ENCODE peak calls at places on chromosomes 16 and 17, in five cellular contexts. L, A, E, K and J are unnamed samples.

GRCh38 chr16:82793550-82794244 is 166.9 kb downstream of the CDH13 start:
- DNase-seq in K (no peak), L (no peak), E (no peak), A (no peak), J (no peak)

GRCh38 chr16:56744996-56745640 is 15.2 kb downstream of the NUP93 start:
- DNase-seq in L (no peak), K (no peak), E (no peak), A (no peak), J (no peak)

GRCh38 chr17:35537569-35538209 is at the start of gene SLFN12L:
- DNase-seq in A (no peak), L (no peak), K (no peak), E (peak), J (no peak)

GRCh38 chr16:2151188-2152091 is 3.0 kb downstream of the RAB26 start:
- DNase-seq in L (no peak), E (no peak), K (peak), A (peak), J (no peak)

GRCh38 chr17:20073056-20073979 is 64.2 kb downstream of the SPECC1 start:
- DNase-seq in L (peak), A (no peak), E (peak), K (peak), J (no peak)

GRCh38 chr16:85699224-85699558 is 10.4 kb upstream of the GINS2 start:
- DNase-seq in A (no peak), L (no peak), E (no peak), K (no peak), J (peak)

GRCh38 chr17:44384281-44384822 is 5.1 kb downstream of the ITGA2B start:
- DNase-seq in E (no peak), A (no peak), K (no peak), L (peak), J (no peak)

GRCh38 chr17:9470171-9470570 is 105.4 kb downstream of the STX8 start:
- DNase-seq in K (peak), L (no peak), A (no peak), E (peak), J (no peak)

GRCh38 chr17:55620023-55620422 is 102.6 kb downstream of the TMEM100 start:
- DNase-seq in A (no peak), E (no peak), L (no peak), K (no peak), J (no peak)

GRCh38 chr17:40562841-40563370 is 2.4 kb downstream of the CCR7 start:
- DNase-seq in L (no peak), K (no peak), A (no peak), E (no peak), J (no peak)

GRCh38 chr16:28326881-28327610 is 34.7 kb downstream of the SBK1 start:
- DNase-seq in E (peak), K (peak), L (peak), A (peak), J (peak)

GRCh38 chr16:85042126-85042525 is 14.5 kb downstream of the KIAA0513 start:
- DNase-seq in L (no peak), E (no peak), A (no peak), K (no peak), J (no peak)

GRCh38 chr16:7330709-7331108 is 1.9 kb upstream of the RBFOX1 start:
- DNase-seq in L (no peak), A (no peak), K (no peak), E (no peak), J (no peak)

GRCh38 chr17:83156408-83156807 is 77.0 kb downstream of the METRNL start:
- DNase-seq in L (peak), A (no peak), E (no peak), K (no peak), J (no peak)

GRCh38 chr17:35568561-35568960 is 7.9 kb upstream of the SLFN14 start:
- DNase-seq in K (peak), L (no peak), A (peak), E (peak), J (no peak)

GRCh38 chr17:64252831-64253230 is 10.2 kb downstream of the TEX2 start:
- DNase-seq in L (no peak), E (no peak), A (no peak), K (no peak), J (no peak)

GRCh38 chr17:20010099-20010863 is 1.1 kb downstream of the SPECC1 start:
- DNase-seq in A (peak), K (peak), E (peak), L (peak), J (no peak)

GRCh38 chr17:45414997-45415881 is 17.4 kb downstream of the ARHGAP27 start:
- DNase-seq in K (no peak), L (no peak), E (no peak), A (peak), J (no peak)

GRCh38 chr17:9016941-9017552 is 4.3 kb upstream of the NTN1 start:
- DNase-seq in K (peak), L (peak), A (no peak), E (no peak), J (no peak)

DNA sequence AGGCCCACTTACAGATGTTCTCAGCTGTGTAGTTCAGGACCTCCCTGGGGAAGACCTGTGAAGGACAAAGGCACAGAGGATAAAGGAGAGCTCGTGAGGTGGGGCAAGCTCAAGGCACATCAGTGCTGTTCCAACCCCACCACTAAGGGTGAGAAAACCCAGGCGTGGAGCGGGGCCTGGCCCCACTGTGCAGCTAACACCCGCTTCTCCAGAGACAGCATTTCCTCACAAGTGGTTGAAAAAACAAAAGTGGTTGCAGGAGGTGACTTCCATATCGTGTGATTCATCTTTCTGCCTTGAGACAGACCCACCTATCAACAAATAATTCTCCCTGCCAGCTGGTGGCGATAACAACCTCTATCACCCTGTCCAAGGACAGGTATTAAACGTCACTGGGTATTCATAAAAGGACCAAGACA is 30.0 kb downstream of the SNN start:
- DNase-seq in A (peak), L (no peak), K (no peak), E (no peak), J (no peak)
- TF ChIP-seq CTCF in A (peak), L (no peak), K (no peak), E (peak), J (no peak)

GRCh38 chr16:67457611-67458010 is 23.3 kb downstream of the ATP6V0D1 start:
- DNase-seq in L (no peak), E (no peak), A (no peak), K (no peak), J (no peak)

GRCh38 chr16:67454852-67455251 is 23.9 kb downstream of the HSD11B2 start:
- DNase-seq in A (no peak), L (no peak), E (no peak), K (no peak), J (no peak)

GRCh38 chr16:67454104-67454503 is 23.2 kb downstream of the HSD11B2 start:
- DNase-seq in A (no peak), K (no peak), E (no peak), L (no peak), J (no peak)

GRCh38 chr16:67458121-67458641 is 22.8 kb downstream of the ATP6V0D1 start:
- DNase-seq in A (no peak), K (no peak), L (no peak), E (no peak), J (no peak)

DNA sequence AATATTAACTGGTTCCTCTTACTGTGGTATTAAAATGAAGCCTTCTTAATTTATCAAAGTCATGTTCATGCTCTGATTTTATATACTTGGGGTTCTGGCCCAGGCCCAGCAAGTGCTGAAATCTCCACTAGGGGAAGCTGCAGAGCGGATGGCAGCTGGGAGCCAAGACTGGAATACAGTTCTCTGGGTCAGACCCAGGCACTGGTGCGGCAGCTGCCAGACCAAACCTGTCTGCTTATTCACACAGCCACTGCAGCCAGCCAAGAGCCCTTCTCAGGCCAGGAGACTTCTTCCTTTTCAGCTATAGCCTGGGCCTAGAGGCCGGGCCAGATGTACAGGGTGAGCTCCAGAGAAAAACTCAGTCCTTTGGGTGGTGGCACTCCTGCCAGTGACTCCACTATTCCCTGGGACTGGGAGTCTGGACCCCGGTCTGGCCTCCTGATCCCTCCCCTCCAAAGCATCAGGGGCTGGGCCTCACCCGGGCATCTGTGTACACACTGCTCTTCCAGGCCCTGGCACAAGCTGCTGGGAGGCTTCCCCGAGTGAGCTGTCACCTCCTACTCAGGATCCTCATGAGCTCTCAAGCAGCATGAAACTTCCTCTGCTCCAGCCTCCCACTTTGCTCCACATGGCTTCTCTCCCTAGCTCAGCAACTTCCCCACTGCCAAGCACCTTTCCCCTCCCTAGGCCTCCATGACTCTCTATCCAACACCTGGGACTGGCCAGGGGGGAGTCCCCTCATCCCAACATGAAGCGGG is 24.4 kb downstream of the ATP6V0D1 start:
- DNase-seq in L (peak), A (peak), K (no peak), E (peak), J (no peak)
- TF ChIP-seq CTCF in L (peak), A (peak), K (peak), E (peak), J (peak)

DNA sequence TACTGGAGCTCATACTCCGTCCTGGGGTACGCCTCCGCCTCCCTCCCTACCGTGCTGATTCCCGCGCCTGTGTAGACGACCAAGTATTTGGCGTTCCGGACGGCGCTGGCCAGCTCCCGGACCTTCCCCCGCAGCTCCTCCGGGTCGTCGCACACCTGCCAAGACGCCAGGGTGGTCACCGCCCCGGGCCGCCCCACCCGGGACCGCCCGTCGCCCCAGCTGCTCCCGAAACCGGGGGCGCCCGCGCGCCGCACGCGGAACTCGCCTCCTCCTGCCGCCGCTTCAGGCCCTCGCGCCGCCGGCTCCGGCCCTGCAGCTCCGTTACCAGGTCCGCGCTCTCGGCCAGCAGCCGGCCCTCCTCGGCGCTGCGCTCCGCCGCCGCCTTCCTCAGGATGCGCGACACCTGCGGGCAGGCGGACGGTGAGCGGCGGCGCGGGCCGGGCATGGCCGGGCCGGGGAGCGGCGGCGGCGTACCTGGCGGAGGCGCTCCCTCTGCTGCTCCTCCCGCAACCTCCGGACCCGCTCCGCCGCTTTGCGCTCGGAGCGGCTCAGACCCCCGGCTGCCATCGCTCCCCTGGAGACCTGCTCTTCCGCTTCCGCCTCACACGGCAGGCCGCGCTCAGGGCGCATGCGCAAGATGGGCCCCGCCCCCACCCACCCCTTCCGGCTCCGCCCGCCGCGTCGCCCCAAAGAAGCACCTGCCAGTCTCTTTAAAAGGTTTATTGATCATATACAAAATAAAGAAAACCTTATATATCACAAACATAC is at the start of gene SIRT7:
- DNase-seq in E (peak), A (peak), K (peak), L (peak), J (peak)
- TF ChIP-seq CTCF in E (no peak), A (no peak), K (no peak), L (no peak), J (no peak)

DNA sequence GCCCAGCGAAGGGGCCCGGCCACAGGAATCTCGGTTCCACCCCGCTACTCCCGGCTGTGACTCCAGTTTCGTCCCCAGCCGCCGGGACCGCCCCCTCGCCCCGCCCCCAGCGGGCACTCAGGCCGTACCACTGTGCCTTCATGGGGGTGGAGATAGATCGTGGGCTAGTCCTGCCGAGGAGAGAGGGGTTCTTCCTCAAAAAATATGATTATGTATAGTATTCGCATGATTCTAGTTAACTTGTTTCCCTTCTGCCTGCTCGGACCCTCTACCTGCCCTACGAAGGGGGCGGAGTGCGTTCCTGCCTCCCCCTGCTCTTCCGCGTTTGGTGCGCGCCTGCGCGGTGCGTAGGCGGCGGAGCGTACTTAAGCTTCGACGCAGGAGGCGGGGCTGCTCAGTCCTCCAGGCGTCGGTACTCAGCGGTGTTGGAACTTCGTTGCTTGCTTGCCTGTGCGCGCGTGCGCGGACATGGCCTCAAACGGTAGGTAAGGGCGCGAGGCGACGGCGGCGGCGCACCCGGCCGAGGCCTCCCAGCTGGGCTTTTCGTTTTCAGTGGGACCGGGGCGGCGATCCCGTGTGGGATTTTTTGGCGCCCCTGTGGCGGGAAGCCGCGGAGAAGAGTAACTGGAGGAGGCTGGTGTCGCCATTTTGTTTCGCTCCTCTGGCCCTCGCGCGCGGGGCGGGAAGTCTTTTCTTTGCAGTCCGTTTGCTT is at the start of gene FUS:
- DNase-seq in L (peak), E (peak), K (peak), A (peak), J (peak)
- TF ChIP-seq CTCF in L (peak), E (no peak), K (no peak), A (no peak), J (no peak)

DNA sequence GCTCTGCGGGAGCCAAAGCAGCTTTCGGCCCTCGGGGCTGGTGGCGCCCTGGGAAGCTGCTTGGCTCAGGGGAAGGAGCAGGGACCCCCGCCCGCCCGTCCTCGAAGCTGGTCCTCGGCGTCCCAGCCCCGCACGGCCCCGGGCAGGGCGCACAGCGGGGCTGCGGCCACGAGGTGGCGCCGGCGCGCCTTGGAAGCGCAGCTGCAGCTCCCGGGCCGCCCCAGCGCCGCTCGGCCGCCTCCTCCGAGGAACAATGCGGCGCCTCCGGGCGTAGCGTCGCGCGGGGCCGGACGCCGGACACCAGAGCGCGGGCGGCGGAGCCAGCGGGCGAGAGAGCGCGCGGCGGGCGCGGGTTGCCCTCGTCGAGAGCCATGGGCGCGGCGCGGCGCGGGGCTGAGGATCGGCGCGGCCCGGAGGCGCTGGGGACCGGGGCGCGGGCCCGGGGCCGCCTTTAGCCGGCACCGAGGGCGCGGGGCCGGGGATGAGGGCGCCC is at the start of gene MGAT5B:
- DNase-seq in E (peak), L (peak), A (peak), K (peak), J (peak)
- TF ChIP-seq CTCF in E (peak), L (peak), A (peak), K (peak), J (peak)

GRCh38 chr17:81393684-81394376 is 1.4 kb upstream of the BAHCC1 start:
- DNase-seq in E (peak), A (peak), K (peak), L (peak), J (peak)
- TF ChIP-seq CTCF in E (no peak), A (no peak), K (no peak), L (peak), J (peak)

DNA sequence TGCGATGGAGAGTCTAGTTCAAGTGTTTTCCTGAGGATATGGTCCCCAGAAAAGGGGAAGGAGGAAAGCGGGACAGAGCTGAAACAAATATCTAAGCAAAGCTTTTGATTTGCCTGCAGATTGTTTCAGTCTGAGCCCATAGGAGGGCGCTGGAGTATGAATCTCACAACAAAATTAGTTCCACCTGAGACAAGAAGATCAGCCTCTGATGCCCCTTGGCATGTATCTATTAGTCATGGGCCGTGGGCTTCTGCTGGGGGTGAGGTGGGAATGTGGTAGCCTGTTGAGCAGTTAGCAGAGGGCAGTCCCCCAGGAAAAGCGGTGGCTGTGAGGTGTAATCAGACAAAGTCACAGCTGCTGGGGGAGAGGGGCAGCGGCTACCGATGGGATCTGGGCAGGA is 446.9 kb downstream of the CA10 start:
- DNase-seq in K (no peak), A (no peak), E (no peak), L (no peak), J (no peak)
- TF ChIP-seq CTCF in K (no peak), A (no peak), E (no peak), L (no peak), J (no peak)

DNA sequence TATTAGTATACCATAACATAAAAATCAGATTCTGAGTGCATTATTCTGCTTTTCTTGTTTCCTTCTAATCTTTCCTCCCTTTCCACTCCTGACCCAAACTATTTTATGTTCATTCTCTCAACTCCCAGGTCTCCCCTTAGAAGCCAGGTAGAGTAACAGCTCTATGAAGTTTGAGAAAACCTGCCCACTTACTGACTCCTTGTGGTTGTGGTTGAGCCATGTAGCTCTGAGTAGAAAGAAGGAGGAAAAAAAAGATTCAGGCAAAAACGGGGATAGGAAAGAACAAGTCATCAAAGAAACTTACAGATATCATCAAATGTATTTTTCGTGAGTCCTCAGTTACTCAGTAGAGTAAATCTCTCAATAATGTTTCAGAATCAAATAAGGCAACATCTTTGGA is 216.7 kb downstream of the PMP22 start:
- DNase-seq in A (no peak), E (no peak), K (no peak), L (no peak), J (no peak)
- TF ChIP-seq CTCF in A (peak), E (no peak), K (no peak), L (no peak), J (no peak)